ENCODE peak calls at places on chromosomes 7 and 10, in five cellular contexts. Q, W, T, I and R are unnamed samples.

GRCh38 chr7:28922618-28923331 is 35.4 kb downstream of the TRIL start:
- DNase-seq in Q (peak; percentile 50), W (peak; percentile 36), T (peak; percentile 94), I (peak; percentile 65), R (peak; percentile 76)

GRCh38 chr10:90998733-90999511 is 78.0 kb upstream of the ANKRD1 start:
- DNase-seq in Q (no peak), W (no peak), T (no peak), I (no peak), R (no peak)

GRCh38 chr10:34613491-34613890 is 201.6 kb downstream of the PARD3 start:
- DNase-seq in Q (no peak), W (no peak), T (peak; percentile 5), I (no peak), R (no peak)

GRCh38 chr10:112912441-112912911 is 37.6 kb upstream of the TCF7L2 start:
- DNase-seq in Q (no peak), W (no peak), T (no peak), I (no peak), R (no peak)

GRCh38 chr10:118383063-118383689 is 41.1 kb upstream of the FAM204A start:
- DNase-seq in Q (no peak), W (no peak), T (no peak), I (no peak), R (no peak)

GRCh38 chr10:124146491-124146890 is 53.1 kb upstream of the CHST15 start:
- DNase-seq in Q (no peak), W (no peak), T (no peak), I (no peak), R (no peak)

GRCh38 chr10:21172774-21173432 is 275.8 kb upstream of the NEBL start:
- DNase-seq in Q (no peak), W (no peak), T (no peak), I (peak; percentile 71), R (peak; percentile 20)

GRCh38 chr7:138752568-138753518 is 45.0 kb upstream of the TMEM213 start:
- DNase-seq in Q (peak; percentile 10), W (peak; percentile 93), T (peak; percentile 48), I (peak; percentile 59), R (peak; percentile 23)

GRCh38 chr7:136868496-136869005 is at the start of gene CHRM2:
- DNase-seq in Q (no peak), W (no peak), T (peak; percentile 51), I (peak; percentile 34), R (peak; percentile 15)

GRCh38 chr10:91493313-91493712 is 83.2 kb downstream of the HECTD2 start:
- DNase-seq in Q (no peak), W (no peak), T (no peak), I (peak; percentile 23), R (no peak)

GRCh38 chr7:132249591-132249971 is 326.7 kb downstream of the PLXNA4 start:
- DNase-seq in Q (no peak), W (no peak), T (no peak), I (peak; percentile 86), R (peak; percentile 51)

GRCh38 chr7:25805027-25805687 is 346.8 kb upstream of the NFE2L3 start:
- DNase-seq in Q (no peak), W (no peak), T (peak; percentile 69), I (no peak), R (no peak)

GRCh38 chr7:107405559-107405958 is 64.3 kb upstream of the GPR22 start:
- DNase-seq in Q (no peak), W (no peak), T (no peak), I (no peak), R (no peak)

GRCh38 chr7:108460964-108461363 is 4.7 kb upstream of the NRCAM start:
- DNase-seq in Q (no peak), W (no peak), T (no peak), I (no peak), R (no peak)

GRCh38 chr7:139659922-139660316 is 117.9 kb downstream of the HIPK2 start:
- DNase-seq in Q (no peak), W (no peak), T (no peak), I (no peak), R (no peak)

GRCh38 chr10:21055339-21056135 is 158.4 kb upstream of the NEBL start:
- DNase-seq in Q (no peak), W (no peak), T (no peak), I (no peak), R (no peak)

GRCh38 chr10:112250555-112250954 is 32.6 kb upstream of the TECTB start:
- DNase-seq in Q (no peak), W (no peak), T (no peak), I (no peak), R (no peak)

GRCh38 chr10:48976208-48976607 is 36.6 kb upstream of the LRRC18 start:
- DNase-seq in Q (no peak), W (no peak), T (no peak), I (peak; percentile 61), R (peak; percentile 30)

GRCh38 chr10:8346861-8347260 is 292.4 kb downstream of the GATA3 start:
- DNase-seq in Q (no peak), W (no peak), T (no peak), I (peak; percentile 17), R (peak; percentile 14)

GRCh38 chr10:43955978-43956377 is 307.3 kb upstream of the ZNF32 start:
- DNase-seq in Q (no peak), W (no peak), T (no peak), I (no peak), R (no peak)

GRCh38 chr10:11793762-11794479 is 29.2 kb upstream of the PROSER2 start:
- DNase-seq in Q (no peak), W (no peak), T (no peak), I (no peak), R (no peak)

GRCh38 chr7:130938661-130939060 is 204.7 kb upstream of the KLF14 start:
- DNase-seq in Q (no peak), W (no peak), T (no peak), I (no peak), R (no peak)

GRCh38 chr10:22825841-22826240 is 102.0 kb upstream of the ARMC3 start:
- DNase-seq in Q (no peak), W (no peak), T (no peak), I (peak; percentile 38), R (peak; percentile 35)

GRCh38 chr7:87416682-87417587 is 58.5 kb downstream of the ABCB4 start:
- DNase-seq in Q (peak; percentile 58), W (peak; percentile 6), T (peak; percentile 72), I (peak; percentile 25), R (peak; percentile 62)

GRCh38 chr7:85447004-85447403 is 260.1 kb upstream of the SEMA3D start:
- DNase-seq in Q (no peak), W (no peak), T (no peak), I (no peak), R (no peak)

GRCh38 chr10:89235073-89235798 is 16.3 kb downstream of the LIPA start:
- DNase-seq in Q (no peak), W (no peak), T (no peak), I (peak; percentile 26), R (no peak)

GRCh38 chr10:48807786-48808185 is 123.1 kb downstream of the WDFY4 start:
- DNase-seq in Q (no peak), W (no peak), T (no peak), I (no peak), R (no peak)

GRCh38 chr10:113162960-113163359 is 212.9 kb downstream of the TCF7L2 start:
- DNase-seq in Q (no peak), W (no peak), T (no peak), I (no peak), R (no peak)